ENCODE peak calls at places on chromosomes 1 and 21, in six cellular contexts. K is SK-N-MC, P is stomach, S is esophagus muscularis mucosa, E is breast epithelium, N is prostate gland. U is an unnamed sample. For H3K36me3, the result is how much of the 10 kb centered on the place peaks cover.

GRCh38 chr1:3453891-3454810 is at the start of gene ARHGEF16:
- DNase-seq in K (no peak), P (peak), S (no peak), E (peak), N (peak), U (no peak)

GRCh38 chr21:41802684-41803083 is 35.8 kb upstream of the RIPK4 start:
- DNase-seq in K (no peak), P (no peak), S (no peak), E (peak), N (peak), U (no peak)

GRCh38 chr1:19390166-19390850 is 78.2 kb downstream of the SLC66A1 start:
- DNase-seq in K (no peak), P (no peak), S (no peak), E (no peak), N (no peak), U (peak)

GRCh38 chr1:7574121-7575040 is 196.7 kb upstream of the VAMP3 start:
- DNase-seq in K (no peak), P (peak), S (no peak), E (peak), N (peak), U (peak)

GRCh38 chr1:204891860-204892259 is 21.2 kb downstream of the NFASC start:
- DNase-seq in K (no peak), P (no peak), S (no peak), E (no peak), N (no peak), U (no peak)

GRCh38 chr1:110070282-110070967 is at the start of gene ALX3:
- DNase-seq in K (no peak), P (no peak), S (no peak), E (no peak), N (no peak), U (peak)

GRCh38 chr1:22636369-22636768 is at the start of gene C1QA:
- DNase-seq in K (no peak), P (no peak), S (no peak), E (no peak), N (no peak), U (peak)

GRCh38 chr1:235075955-235076308 is 52.7 kb downstream of the TOMM20 start:
- DNase-seq in K (no peak), P (no peak), S (no peak), E (no peak), N (no peak), U (no peak)

GRCh38 chr1:95197616-95198252 is 36.3 kb upstream of the RWDD3 start:
- DNase-seq in K (no peak), P (no peak), S (no peak), E (no peak), N (no peak), U (no peak)

GRCh38 chr1:219189021-219189824 is 15.5 kb downstream of the LYPLAL1 start:
- DNase-seq in K (no peak), P (no peak), S (no peak), E (no peak), N (no peak), U (no peak)

GRCh38 chr1:179709841-179710329 is 33.2 kb upstream of the FAM163A start:
- DNase-seq in K (no peak), P (no peak), S (no peak), E (no peak), N (peak), U (no peak)
- TF ChIP-seq POLR2AphosphoS5 in K (no peak), P (no peak), S (no peak), E (no peak), N (peak), U (no peak)

DNA sequence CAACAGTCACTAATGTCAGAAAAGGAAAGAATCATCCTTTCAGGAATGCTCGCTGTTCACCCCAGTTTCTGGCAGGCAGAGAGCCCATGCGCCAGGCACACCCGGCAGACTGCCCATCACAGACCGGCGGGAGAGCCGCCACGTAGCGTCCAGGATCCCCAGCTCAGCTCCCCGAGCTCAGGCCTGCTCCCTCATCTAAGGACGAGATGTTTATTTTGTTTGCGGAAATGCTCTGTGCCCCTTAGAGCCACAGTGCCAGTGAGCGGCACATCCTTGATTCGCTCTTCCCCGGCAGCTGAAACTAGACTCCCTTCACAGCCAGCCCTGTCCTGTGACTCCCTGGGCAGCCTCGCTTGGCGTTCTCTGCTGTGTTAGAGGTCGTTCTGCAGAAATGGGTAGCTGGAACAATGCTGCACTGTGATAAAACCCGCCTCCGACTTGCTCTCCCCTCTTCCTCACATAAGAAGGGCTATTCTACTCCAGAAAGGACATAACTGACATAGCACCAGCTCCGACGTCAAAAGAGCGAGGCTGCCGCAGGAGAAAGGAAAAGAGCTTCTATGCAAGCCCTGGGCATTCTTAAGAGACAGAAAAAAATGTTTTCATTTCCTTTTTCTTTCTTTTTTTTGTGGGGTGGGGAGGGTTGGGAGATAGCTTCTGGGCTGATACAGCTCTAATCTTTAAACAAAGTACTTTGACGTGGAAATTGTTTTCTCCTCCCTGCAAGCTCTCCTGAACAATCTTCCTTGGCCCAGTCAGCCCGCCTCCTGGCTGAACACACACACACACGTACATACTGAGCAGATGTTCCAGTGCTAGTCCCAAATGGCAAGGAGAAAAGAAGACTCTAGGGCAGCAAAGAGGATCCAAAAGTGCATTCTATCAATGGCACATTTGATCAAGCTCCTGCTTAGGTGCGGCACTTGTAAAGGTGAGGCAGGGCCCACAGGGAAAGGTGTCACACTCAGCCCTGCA is 37.2 kb downstream of the MRAP start:
- DNase-seq in K (no peak), P (no peak), S (no peak), E (no peak), N (no peak), U (no peak)
- H3K36me3 ChIP-seq in K (half or more), P (half or more), S (half or more), E (under half), N (under half), U (under half)

GRCh38 chr21:33931799-33932390 is 16.3 kb upstream of the ATP5PO start:
- DNase-seq in K (no peak), P (no peak), S (no peak), E (no peak), N (no peak), U (peak)
- H3K27ac ChIP-seq in K (peak), P (peak), S (peak), E (peak), N (peak), U (peak)

GRCh38 chr21:39900491-39900890 is 33.3 kb downstream of the PCP4 start:
- DNase-seq in K (no peak), P (no peak), S (no peak), E (no peak), N (no peak), U (no peak)
- TF ChIP-seq POLR2AphosphoS5 in K (no peak), P (no peak), S (no peak), E (no peak), N (no peak), U (no peak)

GRCh38 chr1:54378884-54379445 is 27.2 kb downstream of the SSBP3 start:
- DNase-seq in K (no peak), P (no peak), S (no peak), E (no peak), N (no peak), U (no peak)
- H3K36me3 ChIP-seq in K (under half), P (under half), S (under half), E (under half), N (under half), U (under half)

GRCh38 chr1:89725016-89725380 is 92.1 kb downstream of the LRRC8C start:
- DNase-seq in K (no peak), P (no peak), S (no peak), E (no peak), N (no peak), U (no peak)
- H3K27ac ChIP-seq in K (no peak), P (peak), S (peak), E (no peak), N (no peak), U (peak)

GRCh38 chr1:9900142-9901043 is 9.7 kb downstream of the CTNNBIP1 start:
- DNase-seq in K (no peak), P (peak), S (no peak), E (no peak), N (peak), U (peak)
- TF ChIP-seq POLR2AphosphoS5 in K (no peak), P (peak), S (peak), E (no peak), N (peak), U (peak)

DNA sequence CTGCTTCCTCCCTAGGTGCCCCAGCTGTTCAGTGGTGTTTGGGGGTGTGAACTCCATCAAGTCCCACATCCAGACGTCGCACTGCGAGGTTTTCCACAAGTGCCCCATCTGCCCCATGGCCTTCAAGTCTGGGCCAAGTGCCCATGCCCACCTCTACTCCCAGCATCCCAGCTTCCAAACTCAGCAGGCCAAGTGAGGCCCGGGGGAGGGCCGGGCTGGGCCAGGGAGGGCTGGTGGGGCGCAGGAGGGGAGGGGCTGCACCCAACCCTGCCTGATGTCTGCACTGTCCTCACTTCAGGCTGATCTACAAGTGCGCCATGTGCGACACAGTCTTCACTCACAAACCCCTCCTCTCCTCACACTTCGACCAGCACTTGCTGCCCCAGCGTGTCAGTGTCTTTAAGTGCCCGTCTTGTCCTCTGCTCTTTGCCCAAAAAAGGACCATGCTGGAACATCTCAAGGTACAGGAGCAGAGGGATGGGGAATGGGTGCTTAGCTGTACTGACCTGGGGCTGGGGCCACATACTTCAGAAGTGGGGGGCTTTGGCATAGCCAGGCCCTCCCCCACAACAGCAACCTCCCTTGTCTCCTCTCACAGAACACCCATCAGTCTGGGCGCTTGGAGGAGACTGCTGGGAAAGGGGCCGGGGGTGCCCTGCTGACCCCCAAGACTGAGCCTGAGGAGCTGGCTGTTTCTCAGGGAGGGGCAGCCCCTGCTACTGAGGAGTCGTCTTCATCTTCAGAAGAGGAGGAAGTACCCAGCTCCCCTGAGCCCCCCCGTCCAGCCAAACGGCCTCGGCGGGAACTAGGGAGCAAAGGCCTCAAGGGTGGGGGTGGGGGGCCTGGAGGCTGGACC is 7.2 kb downstream of the ZNF687 start:
- DNase-seq in K (no peak), P (no peak), S (no peak), E (no peak), N (no peak), U (no peak)
- H3K36me3 ChIP-seq in K (half or more), P (half or more), S (half or more), E (under half), N (under half), U (half or more)

U was measured in spleen.